ENCODE peak calls at places on chromosomes 6 and 20, in nine cellular contexts. One of them, this sample, is unnamed.

GRCh38 chr6:97440590-97441176 is 157.7 kb upstream of the MMS22L start:
- DNase-seq in activated T-helper 1 cell treated with Interleukin-2 at 50 U/mL for 16 hours: no peak
- DNase-seq in lower leg skin: no peak
- DNase-seq in SJSA1: no peak
- DNase-seq in stimulated activated CD4-positive, alpha-beta T cell treated with anti-CD3 and anti-CD28 coated beads, TNF-alpha, amount 100 ng/mL, for 24 hours: no peak
- DNase-seq in RCC 7860: no peak
- DNase-seq in cardiac muscle cell: peak
- DNase-seq in EL: peak
- DNase-seq in GDM1: no peak
- DNase-seq in this sample: peak

GRCh38 chr6:1848752-1849151 is 239.0 kb downstream of the FOXC1 start:
- DNase-seq in RCC 7860: no peak
- DNase-seq in SJSA1: no peak
- DNase-seq in cardiac muscle cell: no peak
- DNase-seq in EL: no peak
- DNase-seq in lower leg skin: no peak
- DNase-seq in GDM1: no peak
- DNase-seq in activated T-helper 1 cell treated with Interleukin-2 at 50 U/mL for 16 hours: no peak
- DNase-seq in stimulated activated CD4-positive, alpha-beta T cell treated with anti-CD3 and anti-CD28 coated beads, TNF-alpha, amount 100 ng/mL, for 24 hours: no peak
- DNase-seq in this sample: no peak

GRCh38 chr6:168192195-168192900 is 113.3 kb upstream of the FRMD1 start:
- DNase-seq in cardiac muscle cell: no peak
- DNase-seq in SJSA1: peak
- DNase-seq in stimulated activated CD4-positive, alpha-beta T cell treated with anti-CD3 and anti-CD28 coated beads, TNF-alpha, amount 100 ng/mL, for 24 hours: no peak
- DNase-seq in lower leg skin: peak
- DNase-seq in GDM1: no peak
- DNase-seq in EL: no peak
- DNase-seq in activated T-helper 1 cell treated with Interleukin-2 at 50 U/mL for 16 hours: no peak
- DNase-seq in RCC 7860: no peak
- DNase-seq in this sample: no peak

GRCh38 chr6:27672113-27672799 is 199.4 kb upstream of the ZNF184 start:
- DNase-seq in cardiac muscle cell: peak
- DNase-seq in GDM1: no peak
- DNase-seq in SJSA1: no peak
- DNase-seq in activated T-helper 1 cell treated with Interleukin-2 at 50 U/mL for 16 hours: no peak
- DNase-seq in stimulated activated CD4-positive, alpha-beta T cell treated with anti-CD3 and anti-CD28 coated beads, TNF-alpha, amount 100 ng/mL, for 24 hours: peak
- DNase-seq in EL: peak
- DNase-seq in lower leg skin: no peak
- DNase-seq in RCC 7860: peak
- DNase-seq in this sample: peak

GRCh38 chr20:16245879-16246278 is 327.4 kb downstream of the KIF16B start:
- DNase-seq in lower leg skin: no peak
- DNase-seq in GDM1: no peak
- DNase-seq in RCC 7860: no peak
- DNase-seq in SJSA1: no peak
- DNase-seq in stimulated activated CD4-positive, alpha-beta T cell treated with anti-CD3 and anti-CD28 coated beads, TNF-alpha, amount 100 ng/mL, for 24 hours: no peak
- DNase-seq in cardiac muscle cell: no peak
- DNase-seq in EL: no peak
- DNase-seq in activated T-helper 1 cell treated with Interleukin-2 at 50 U/mL for 16 hours: no peak
- DNase-seq in this sample: no peak

GRCh38 chr6:73694711-73695411 is 1.1 kb upstream of the CD109 start:
- DNase-seq in activated T-helper 1 cell treated with Interleukin-2 at 50 U/mL for 16 hours: no peak
- DNase-seq in SJSA1: no peak
- DNase-seq in lower leg skin: no peak
- DNase-seq in EL: peak
- DNase-seq in GDM1: no peak
- DNase-seq in RCC 7860: peak
- DNase-seq in cardiac muscle cell: peak
- DNase-seq in stimulated activated CD4-positive, alpha-beta T cell treated with anti-CD3 and anti-CD28 coated beads, TNF-alpha, amount 100 ng/mL, for 24 hours: no peak
- DNase-seq in this sample: peak

GRCh38 chr6:26152226-26153101 is 65.2 kb downstream of the HFE start:
- DNase-seq in SJSA1: no peak
- DNase-seq in lower leg skin: no peak
- DNase-seq in RCC 7860: peak
- DNase-seq in stimulated activated CD4-positive, alpha-beta T cell treated with anti-CD3 and anti-CD28 coated beads, TNF-alpha, amount 100 ng/mL, for 24 hours: no peak
- DNase-seq in GDM1: no peak
- DNase-seq in activated T-helper 1 cell treated with Interleukin-2 at 50 U/mL for 16 hours: no peak
- DNase-seq in EL: no peak
- DNase-seq in cardiac muscle cell: no peak
- DNase-seq in this sample: no peak

GRCh38 chr20:38125157-38126056 is 39.7 kb downstream of the TGM2 start:
- DNase-seq in lower leg skin: peak
- DNase-seq in SJSA1: peak
- DNase-seq in RCC 7860: peak
- DNase-seq in cardiac muscle cell: peak
- DNase-seq in GDM1: no peak
- DNase-seq in EL: no peak
- DNase-seq in activated T-helper 1 cell treated with Interleukin-2 at 50 U/mL for 16 hours: no peak
- DNase-seq in stimulated activated CD4-positive, alpha-beta T cell treated with anti-CD3 and anti-CD28 coated beads, TNF-alpha, amount 100 ng/mL, for 24 hours: no peak
- DNase-seq in this sample: peak

GRCh38 chr6:27303613-27304272 is 8.3 kb downstream of the POM121L2 start:
- DNase-seq in SJSA1: no peak
- DNase-seq in cardiac muscle cell: no peak
- DNase-seq in lower leg skin: no peak
- DNase-seq in activated T-helper 1 cell treated with Interleukin-2 at 50 U/mL for 16 hours: no peak
- DNase-seq in GDM1: no peak
- DNase-seq in stimulated activated CD4-positive, alpha-beta T cell treated with anti-CD3 and anti-CD28 coated beads, TNF-alpha, amount 100 ng/mL, for 24 hours: no peak
- DNase-seq in EL: no peak
- DNase-seq in RCC 7860: no peak
- DNase-seq in this sample: no peak

GRCh38 chr6:93059911-93060310 is 359.4 kb downstream of the EPHA7 start:
- DNase-seq in RCC 7860: no peak
- DNase-seq in cardiac muscle cell: no peak
- DNase-seq in EL: no peak
- DNase-seq in lower leg skin: no peak
- DNase-seq in GDM1: no peak
- DNase-seq in SJSA1: no peak
- DNase-seq in stimulated activated CD4-positive, alpha-beta T cell treated with anti-CD3 and anti-CD28 coated beads, TNF-alpha, amount 100 ng/mL, for 24 hours: no peak
- DNase-seq in activated T-helper 1 cell treated with Interleukin-2 at 50 U/mL for 16 hours: no peak
- DNase-seq in this sample: no peak

GRCh38 chr20:62346398-62347150 is 20.5 kb downstream of the LAMA5 start:
- DNase-seq in cardiac muscle cell: no peak
- DNase-seq in stimulated activated CD4-positive, alpha-beta T cell treated with anti-CD3 and anti-CD28 coated beads, TNF-alpha, amount 100 ng/mL, for 24 hours: no peak
- DNase-seq in lower leg skin: no peak
- DNase-seq in GDM1: no peak
- DNase-seq in SJSA1: no peak
- DNase-seq in RCC 7860: no peak
- DNase-seq in activated T-helper 1 cell treated with Interleukin-2 at 50 U/mL for 16 hours: no peak
- DNase-seq in EL: no peak
- DNase-seq in this sample: no peak

GRCh38 chr20:22411568-22412450 is 172.6 kb downstream of the FOXA2 start:
- DNase-seq in lower leg skin: no peak
- DNase-seq in activated T-helper 1 cell treated with Interleukin-2 at 50 U/mL for 16 hours: no peak
- DNase-seq in SJSA1: no peak
- DNase-seq in cardiac muscle cell: peak
- DNase-seq in RCC 7860: peak
- DNase-seq in EL: no peak
- DNase-seq in stimulated activated CD4-positive, alpha-beta T cell treated with anti-CD3 and anti-CD28 coated beads, TNF-alpha, amount 100 ng/mL, for 24 hours: no peak
- DNase-seq in GDM1: no peak
- DNase-seq in this sample: no peak

This sample was measured in lung microvascular endothelial cell.